ENCODE peak calls at places on chromosome 11, in ten cellular contexts. U is stimulated activated CD8-positive, alpha-beta memory T cell treated with anti-CD3 and anti-CD28 coated beads, Interleukin-4, amount 100 ng/mL, for 1 hour; X is uterus; S is C1 segment of cervical spinal cord; W is SK-MEL-5; K is T-cell; Z is dorsolateral prefrontal cortex; D is fibroblast of the aortic adventitia; M is HEK293T; I is CD14-positive monocyte. O is an unnamed sample.

GRCh38 chr11:10320164-10320563 is 15.3 kb downstream of the ADM start:
- DNase-seq in U (no peak), X (no peak), S (no peak), W (no peak), K (no peak), Z (no peak), D (no peak), M (no peak), I (no peak), O (no peak)

GRCh38 chr11:64599698-64600211 is 8.7 kb downstream of the SLC22A12 start:
- DNase-seq in U (no peak), X (no peak), S (no peak), W (no peak), K (no peak), Z (no peak), D (no peak), M (no peak), I (no peak), O (no peak)

GRCh38 chr11:128463975-128464374 is 123.4 kb downstream of the ETS1 start:
- DNase-seq in U (no peak), X (no peak), S (no peak), W (no peak), K (no peak), Z (no peak), D (no peak), M (no peak), I (no peak), O (no peak)

GRCh38 chr11:32388871-32389770 is 46.2 kb downstream of the WT1 start:
- DNase-seq in U (no peak), X (no peak), S (no peak), W (no peak), K (no peak), Z (no peak), D (peak), M (no peak), I (no peak), O (no peak)

GRCh38 chr11:32266611-32267010 is 168.7 kb downstream of the WT1 start:
- DNase-seq in U (no peak), X (no peak), S (no peak), W (no peak), K (no peak), Z (no peak), D (peak), M (no peak), I (no peak), O (no peak)

GRCh38 chr11:64744544-64745218 is 739 bp upstream of the RASGRP2 start:
- DNase-seq in U (no peak), X (peak), S (no peak), W (no peak), K (no peak), Z (no peak), D (no peak), M (no peak), I (no peak), O (no peak)

GRCh38 chr11:35367491-35367890 is 51.9 kb downstream of the SLC1A2 start:
- DNase-seq in U (no peak), X (no peak), S (no peak), W (peak), K (no peak), Z (no peak), D (peak), M (no peak), I (no peak), O (no peak)

GRCh38 chr11:98107736-98108135 is 913.0 kb upstream of the CNTN5 start:
- DNase-seq in U (no peak), X (no peak), S (no peak), W (peak), K (no peak), Z (no peak), D (no peak), M (no peak), I (no peak), O (no peak)

GRCh38 chr11:80163441-80163840 is 722.6 kb upstream of the TENM4 start:
- DNase-seq in U (no peak), X (no peak), S (no peak), W (no peak), K (no peak), Z (no peak), D (no peak), M (no peak), I (no peak), O (no peak)

GRCh38 chr11:110891411-110891810 is 179.2 kb upstream of the ARHGAP20 start:
- DNase-seq in U (no peak), X (no peak), S (no peak), W (no peak), K (no peak), Z (no peak), D (peak), M (no peak), I (no peak), O (no peak)

GRCh38 chr11:14902650-14903350 is 10.8 kb upstream of the CYP2R1 start:
- DNase-seq in U (no peak), X (no peak), S (no peak), W (peak), K (no peak), Z (no peak), D (peak), M (no peak), I (no peak), O (no peak)

GRCh38 chr11:17699157-17700114 is 19.9 kb upstream of the MYOD1 start:
- DNase-seq in U (no peak), X (no peak), S (no peak), W (no peak), K (no peak), Z (no peak), D (peak), M (no peak), I (no peak), O (no peak)

GRCh38 chr11:16402654-16403447 is 46.5 kb upstream of the SOX6 start:
- DNase-seq in U (no peak), X (no peak), S (peak), W (peak), K (no peak), Z (no peak), D (no peak), M (no peak), I (no peak), O (no peak)

GRCh38 chr11:14376920-14377319 is 17.9 kb upstream of the RRAS2 start:
- DNase-seq in U (no peak), X (no peak), S (no peak), W (peak), K (no peak), Z (no peak), D (no peak), M (no peak), I (no peak), O (no peak)

GRCh38 chr11:2806351-2807058 is 79.1 kb downstream of the CDKN1C start:
- DNase-seq in U (no peak), X (peak), S (no peak), W (no peak), K (no peak), Z (peak), D (no peak), M (no peak), I (peak), O (no peak)

GRCh38 chr11:72743321-72744221 is 8.6 kb downstream of the ARAP1 start:
- DNase-seq in U (no peak), X (no peak), S (no peak), W (no peak), K (no peak), Z (no peak), D (no peak), M (no peak), I (peak), O (no peak)

GRCh38 chr11:5605849-5606248 is 9.4 kb downstream of the TRIM6 start:
- DNase-seq in U (no peak), X (no peak), S (no peak), W (no peak), K (no peak), Z (no peak), D (peak), M (no peak), I (no peak), O (no peak)

GRCh38 chr11:34234086-34234740 is 123.6 kb downstream of the ABTB2 start:
- DNase-seq in U (no peak), X (no peak), S (no peak), W (no peak), K (peak), Z (no peak), D (peak), M (no peak), I (peak), O (peak)

GRCh38 chr11:111376453-111376871 is 2.6 kb downstream of the POU2AF1 start:
- DNase-seq in U (no peak), X (no peak), S (no peak), W (no peak), K (no peak), Z (no peak), D (no peak), M (no peak), I (no peak), O (no peak)

GRCh38 chr11:117461396-117462182 is 133.9 kb downstream of the CEP164 start:
- DNase-seq in U (no peak), X (no peak), S (no peak), W (no peak), K (no peak), Z (no peak), D (no peak), M (no peak), I (no peak), O (no peak)

GRCh38 chr11:114377612-114378267 is 22.6 kb downstream of the C11orf71 start:
- DNase-seq in U (no peak), X (no peak), S (no peak), W (no peak), K (no peak), Z (no peak), D (peak), M (no peak), I (no peak), O (no peak)

GRCh38 chr11:5689551-5689983 is at the start of gene TRIM22:
- DNase-seq in U (no peak), X (peak), S (peak), W (no peak), K (peak), Z (no peak), D (peak), M (no peak), I (peak), O (no peak)

O was measured in naive thymus-derived CD4-positive, alpha-beta T cell.